ENCODE peak calls at places on chromosomes 2 and 18, in seven cellular contexts. I, P, M, Q, B, V and J are unnamed samples. For H3K4me1, the result is how much of the 10 kb centered on the place peaks cover.

GRCh38 chr18:4351005-4351404 is 104.1 kb downstream of the DLGAP1 start:
- DNase-seq in I (no peak), P (no peak), M (no peak), Q (no peak), B (no peak), V (no peak), J (no peak)

GRCh38 chr2:240933966-240934700 is 28.0 kb downstream of the CROCC2 start:
- DNase-seq in I (peak), P (no peak), M (peak), Q (peak), B (no peak), V (no peak), J (no peak)

GRCh38 chr2:232493701-232494426 is 6.2 kb upstream of the ECEL1 start:
- DNase-seq in I (no peak), P (no peak), M (no peak), Q (no peak), B (no peak), V (no peak), J (no peak)

GRCh38 chr18:30177056-30177455 is 865.5 kb downstream of the DSC3 start:
- DNase-seq in I (no peak), P (no peak), M (no peak), Q (no peak), B (peak), V (no peak), J (no peak)

GRCh38 chr2:41957431-41957830 is 90.4 kb upstream of the PKDCC start:
- DNase-seq in I (no peak), P (no peak), M (no peak), Q (no peak), B (no peak), V (no peak), J (no peak)

GRCh38 chr2:235614900-235615712 is 121.3 kb downstream of the AGAP1 start:
- DNase-seq in I (peak), P (no peak), M (peak), Q (no peak), B (peak), V (no peak), J (peak)

GRCh38 chr2:3046170-3046865 is 331.3 kb downstream of the EIPR1 start:
- DNase-seq in I (no peak), P (no peak), M (no peak), Q (no peak), B (no peak), V (no peak), J (no peak)

GRCh38 chr2:110095994-110096633 is 19.5 kb downstream of the MALL start:
- DNase-seq in I (no peak), P (no peak), M (no peak), Q (no peak), B (no peak), V (no peak), J (no peak)

GRCh38 chr2:235514627-235515363 is 21.0 kb downstream of the AGAP1 start:
- DNase-seq in I (no peak), P (no peak), M (no peak), Q (no peak), B (no peak), V (no peak), J (no peak)

GRCh38 chr2:62147610-62148301 is 48.2 kb upstream of the B3GNT2 start:
- DNase-seq in I (no peak), P (no peak), M (no peak), Q (no peak), B (no peak), V (no peak), J (no peak)

GRCh38 chr2:142220901-142221300 is 90.1 kb upstream of the LRP1B start:
- DNase-seq in I (no peak), P (peak), M (no peak), Q (peak), B (peak), V (no peak), J (no peak)

GRCh38 chr2:3251974-3252373 is 125.6 kb downstream of the EIPR1 start:
- DNase-seq in I (no peak), P (no peak), M (no peak), Q (no peak), B (no peak), V (no peak), J (no peak)

GRCh38 chr2:70140978-70141753 is 49.7 kb downstream of the C2orf42 start:
- DNase-seq in I (peak), P (peak), M (no peak), Q (peak), B (no peak), V (peak), J (peak)

GRCh38 chr2:187078297-187078696 is 229.3 kb upstream of the ZSWIM2 start:
- DNase-seq in I (no peak), P (no peak), M (no peak), Q (no peak), B (peak), V (no peak), J (no peak)

GRCh38 chr2:61436092-61436491 is 34.8 kb downstream of the USP34 start:
- DNase-seq in I (no peak), P (no peak), M (no peak), Q (no peak), B (no peak), V (no peak), J (no peak)

GRCh38 chr2:238220892-238221521 is 17.5 kb upstream of the ILKAP start:
- DNase-seq in I (peak), P (no peak), M (no peak), Q (peak), B (no peak), V (no peak), J (no peak)

GRCh38 chr18:6096747-6097146 is 201.4 kb upstream of the TMEM200C start:
- DNase-seq in I (no peak), P (no peak), M (no peak), Q (no peak), B (no peak), V (no peak), J (no peak)

GRCh38 chr18:59621027-59621426 is 76.2 kb downstream of the CCBE1 start:
- DNase-seq in I (no peak), P (no peak), M (no peak), Q (no peak), B (no peak), V (no peak), J (no peak)

GRCh38 chr2:123808243-123808642 is 216.8 kb upstream of the CNTNAP5 start:
- DNase-seq in I (no peak), P (no peak), M (no peak), Q (peak), B (no peak), V (no peak), J (no peak)

GRCh38 chr2:130337735-130338325 is 4.9 kb upstream of the IMP4 start:
- DNase-seq in I (no peak), P (no peak), M (no peak), Q (no peak), B (peak), V (no peak), J (no peak)

GRCh38 chr2:160205511-160205910 is 5.4 kb upstream of the ITGB6 start:
- DNase-seq in I (peak), P (peak), M (no peak), Q (peak), B (peak), V (no peak), J (peak)

GRCh38 chr18:41783065-41783818 is 171.8 kb upstream of the PIK3C3 start:
- DNase-seq in I (no peak), P (no peak), M (no peak), Q (no peak), B (no peak), V (no peak), J (no peak)

GRCh38 chr18:76405761-76406356 is 89.2 kb downstream of the ZNF516 start:
- DNase-seq in I (peak), P (peak), M (peak), Q (peak), B (peak), V (peak), J (peak)

GRCh38 chr2:40316631-40317030 is 135.3 kb downstream of the SLC8A1 start:
- DNase-seq in I (no peak), P (no peak), M (no peak), Q (no peak), B (peak), V (no peak), J (no peak)

GRCh38 chr2:120854766-120855530 is 119.3 kb downstream of the GLI2 start:
- DNase-seq in I (no peak), P (no peak), M (no peak), Q (peak), B (no peak), V (no peak), J (no peak)

GRCh38 chr2:60423066-60423465 is 130.4 kb downstream of the BCL11A start:
- DNase-seq in I (no peak), P (no peak), M (no peak), Q (no peak), B (no peak), V (no peak), J (no peak)

GRCh38 chr18:28690836-28691835 is 514.2 kb upstream of the CDH2 start:
- DNase-seq in I (no peak), P (no peak), M (no peak), Q (no peak), B (no peak), V (no peak), J (no peak)

GRCh38 chr2:30351087-30351486 is 96.0 kb upstream of the LCLAT1 start:
- DNase-seq in I (no peak), P (no peak), M (no peak), Q (no peak), B (no peak), V (no peak), J (no peak)

GRCh38 chr18:78861116-78861515 is 118.5 kb upstream of the SALL3 start:
- DNase-seq in I (no peak), P (no peak), M (no peak), Q (no peak), B (no peak), V (no peak), J (no peak)

GRCh38 chr18:74571895-74572680 is 25.6 kb upstream of the ZNF407 start:
- DNase-seq in I (no peak), P (no peak), M (no peak), Q (no peak), B (no peak), V (no peak), J (no peak)

GRCh38 chr2:136356111-136357033 is 238.4 kb upstream of the CXCR4 start:
- DNase-seq in I (no peak), P (no peak), M (no peak), Q (no peak), B (no peak), V (no peak), J (no peak)

GRCh38 chr18:22173221-22173927 is 4.0 kb downstream of the GATA6 start:
- DNase-seq in I (no peak), P (no peak), M (no peak), Q (no peak), B (no peak), V (no peak), J (no peak)

GRCh38 chr2:119645173-119645846 is 33.7 kb upstream of the TMEM177 start:
- DNase-seq in I (no peak), P (no peak), M (no peak), Q (no peak), B (no peak), V (no peak), J (no peak)

GRCh38 chr2:44949329-44950151 is 8.0 kb downstream of the SIX3 start:
- DNase-seq in I (no peak), P (no peak), M (no peak), Q (no peak), B (peak), V (no peak), J (no peak)

GRCh38 chr2:216643986-216644662 is 10.9 kb downstream of the IGFBP2 start:
- DNase-seq in I (no peak), P (no peak), M (no peak), Q (no peak), B (no peak), V (no peak), J (peak)

GRCh38 chr2:186349508-186349907 is 136.6 kb upstream of the ZC3H15 start:
- DNase-seq in I (no peak), P (no peak), M (no peak), Q (no peak), B (peak), V (no peak), J (no peak)

GRCh38 chr2:221501210-221501882 is 70.8 kb downstream of the EPHA4 start:
- DNase-seq in I (no peak), P (no peak), M (no peak), Q (no peak), B (peak), V (no peak), J (no peak)

GRCh38 chr18:33849731-33850130 is 271.7 kb downstream of the ASXL3 start:
- DNase-seq in I (no peak), P (no peak), M (no peak), Q (no peak), B (no peak), V (no peak), J (no peak)

DNA sequence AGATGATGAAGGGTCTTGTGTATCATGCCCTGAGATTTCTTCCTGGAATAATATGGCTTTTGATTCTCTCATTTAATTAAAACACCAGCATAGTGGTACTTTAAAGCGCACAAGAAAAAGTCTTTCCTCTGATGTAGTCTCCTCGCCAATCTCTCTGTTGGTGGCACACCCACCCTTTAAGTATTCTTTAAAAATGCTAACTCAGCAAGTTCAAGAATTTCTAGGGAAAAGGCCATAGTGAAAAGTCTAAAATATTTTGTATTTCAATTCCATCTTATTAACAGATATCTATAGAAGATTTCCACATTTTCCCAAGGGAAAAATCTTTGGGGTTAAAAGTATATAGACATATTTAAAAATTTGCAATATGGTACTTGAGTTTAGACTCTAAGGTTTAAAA is 34.7 kb downstream of the ACMSD start:
- DNase-seq in I (no peak), P (no peak), M (no peak), Q (no peak), B (no peak), V (no peak), J (no peak)
- H3K4me3 ChIP-seq in I (no peak), P (no peak), M (no peak), Q (no peak), B (no peak), V (no peak), J (no peak)

GRCh38 chr2:55013936-55014335 is 36.3 kb downstream of the RTN4 start:
- DNase-seq in I (no peak), P (no peak), M (no peak), Q (no peak), B (no peak), V (peak), J (no peak)
- H3K4me1 ChIP-seq in I (under half), P (under half), M (half or more), Q (under half), B (half or more), V (under half), J (under half)

GRCh38 chr18:62611395-62612241 is 88.8 kb downstream of the ZCCHC2 start:
- DNase-seq in I (no peak), P (no peak), M (no peak), Q (no peak), B (no peak), V (no peak), J (no peak)
- H3K4me3 ChIP-seq in I (peak), P (no peak), M (peak), Q (peak), B (peak), V (no peak), J (peak)

GRCh38 chr2:102024410-102024809 is 32.6 kb downstream of the IL1R2 start:
- DNase-seq in I (no peak), P (no peak), M (no peak), Q (no peak), B (no peak), V (no peak), J (no peak)
- H3K4me1 ChIP-seq in I (under half), P (under half), M (half or more), Q (under half), B (half or more), V (under half), J (under half)

GRCh38 chr2:218783612-218784169 is 1.7 kb downstream of the CYP27A1 start:
- DNase-seq in I (no peak), P (no peak), M (no peak), Q (no peak), B (no peak), V (no peak), J (no peak)

GRCh38 chr2:218781691-218782528 is at the start of gene CYP27A1:
- DNase-seq in I (peak), P (peak), M (peak), Q (peak), B (peak), V (no peak), J (peak)

GRCh38 chr2:218780851-218781690 is 876 bp upstream of the CYP27A1 start:
- DNase-seq in I (no peak), P (peak), M (no peak), Q (no peak), B (peak), V (no peak), J (no peak)

GRCh38 chr2:218780026-218780425 is 1.9 kb upstream of the CYP27A1 start:
- DNase-seq in I (no peak), P (no peak), M (no peak), Q (no peak), B (no peak), V (no peak), J (no peak)

DNA sequence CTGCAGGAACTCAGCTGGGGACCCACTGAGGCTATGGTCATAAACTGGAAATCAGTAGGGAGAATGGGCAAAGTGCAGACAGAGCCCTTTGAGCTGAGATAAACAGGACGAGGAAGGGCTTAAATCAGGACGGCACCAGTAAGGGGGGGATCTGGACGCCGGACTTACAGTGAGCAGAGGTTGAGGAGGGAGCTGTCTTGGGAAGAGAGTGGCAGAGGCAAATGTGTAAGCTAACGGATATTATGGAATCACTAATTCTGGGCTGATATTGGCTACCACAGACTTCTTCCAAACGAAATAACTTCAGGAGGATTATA is 540 bp downstream of the CYP27A1 start:
- DNase-seq in I (no peak), P (no peak), M (no peak), Q (no peak), B (peak), V (no peak), J (no peak)
- H3K4me3 ChIP-seq in I (peak), P (peak), M (peak), Q (peak), B (peak), V (no peak), J (peak)

GRCh38 chr2:217900010-217900779 is 102.6 kb downstream of the TNS1 start:
- DNase-seq in I (no peak), P (no peak), M (no peak), Q (no peak), B (no peak), V (no peak), J (no peak)
- H3K4me1 ChIP-seq in I (under half), P (under half), M (half or more), Q (under half), B (half or more), V (under half), J (half or more)